ENCODE peak calls at places on chromosomes 7 and 10, in seven cellular contexts. B is left ventricle myocardium inferior, G is GM13976, X is mesothelial cell of epicardium, A is fibroblast of lung, O is heart right ventricle, T is Panc1. Z is an unnamed sample.

GRCh38 chr7:151429555-151430331 is 10.2 kb downstream of the CRYGN start:
- DNase-seq in B (no peak), G (peak; percentile 72), X (no peak), A (no peak), O (no peak), T (no peak), Z (no peak)

GRCh38 chr7:50721160-50721559 is 61.5 kb downstream of the GRB10 start:
- DNase-seq in B (no peak), G (no peak), X (no peak), A (no peak), O (no peak), T (no peak), Z (no peak)

GRCh38 chr10:118908487-118909280 is 120.8 kb upstream of the NANOS1 start:
- DNase-seq in B (no peak), G (no peak), X (no peak), A (no peak), O (no peak), T (no peak), Z (no peak)

GRCh38 chr10:114431414-114431767 is 27.1 kb upstream of the AFAP1L2 start:
- DNase-seq in B (no peak), G (no peak), X (no peak), A (no peak), O (no peak), T (no peak), Z (no peak)

GRCh38 chr7:115679976-115680375 is 350.6 kb downstream of the TFEC start:
- DNase-seq in B (no peak), G (no peak), X (no peak), A (peak; percentile 65), O (no peak), T (peak; percentile 22), Z (no peak)

GRCh38 chr7:38905026-38905759 is 3.8 kb downstream of the VPS41 start:
- DNase-seq in B (no peak), G (peak; percentile 72), X (no peak), A (no peak), O (no peak), T (no peak), Z (no peak)

GRCh38 chr7:46071076-46071475 is 150.0 kb upstream of the IGFBP3 start:
- DNase-seq in B (no peak), G (no peak), X (no peak), A (peak; percentile 21), O (no peak), T (no peak), Z (no peak)

GRCh38 chr7:24978837-24979469 is 1.0 kb downstream of the OSBPL3 start:
- DNase-seq in B (no peak), G (no peak), X (no peak), A (peak; percentile 30), O (no peak), T (no peak), Z (no peak)

GRCh38 chr7:142542938-142543337 is 206.3 kb upstream of the PRSS1 start:
- DNase-seq in B (no peak), G (no peak), X (no peak), A (peak; percentile 45), O (no peak), T (no peak), Z (no peak)

GRCh38 chr10:70652761-70653657 is 19.3 kb upstream of the ADAMTS14 start:
- DNase-seq in B (peak; percentile 78), G (no peak), X (no peak), A (peak; percentile 98), O (peak; percentile 69), T (no peak), Z (no peak)

GRCh38 chr7:149787428-149788299 is 14.3 kb upstream of the ZNF467 start:
- DNase-seq in B (no peak), G (no peak), X (no peak), A (no peak), O (peak; percentile 15), T (no peak), Z (no peak)

GRCh38 chr7:95906871-95907270 is 134.5 kb downstream of the DYNC1I1 start:
- DNase-seq in B (no peak), G (no peak), X (no peak), A (no peak), O (no peak), T (no peak), Z (no peak)

GRCh38 chr10:77800738-77801266 is 125.8 kb downstream of the DLG5 start:
- DNase-seq in B (no peak), G (no peak), X (no peak), A (no peak), O (no peak), T (no peak), Z (no peak)

GRCh38 chr10:119947325-119947724 is 54.8 kb downstream of the SEC23IP start:
- DNase-seq in B (no peak), G (no peak), X (no peak), A (peak; percentile 59), O (no peak), T (no peak), Z (no peak)

GRCh38 chr10:34981834-34982233 is 108.3 kb downstream of the CUL2 start:
- DNase-seq in B (no peak), G (no peak), X (no peak), A (no peak), O (no peak), T (no peak), Z (no peak)

GRCh38 chr10:34988397-34989067 is 101.6 kb downstream of the CUL2 start:
- DNase-seq in B (no peak), G (no peak), X (no peak), A (no peak), O (no peak), T (no peak), Z (no peak)

GRCh38 chr10:34985146-34985545 is 105.0 kb downstream of the CUL2 start:
- DNase-seq in B (no peak), G (no peak), X (no peak), A (no peak), O (no peak), T (no peak), Z (no peak)

GRCh38 chr10:34979938-34980337 is 110.2 kb downstream of the CUL2 start:
- DNase-seq in B (no peak), G (no peak), X (no peak), A (no peak), O (no peak), T (no peak), Z (no peak)

GRCh38 chr10:34985823-34986222 is 104.3 kb downstream of the CUL2 start:
- DNase-seq in B (no peak), G (no peak), X (no peak), A (peak; percentile 23), O (no peak), T (no peak), Z (no peak)
- TF ChIP-seq CTCF in B (peak; percentile 25), G (no peak), X (no peak), A (peak; percentile 11), O (no peak), T (no peak), Z (no peak)

DNA sequence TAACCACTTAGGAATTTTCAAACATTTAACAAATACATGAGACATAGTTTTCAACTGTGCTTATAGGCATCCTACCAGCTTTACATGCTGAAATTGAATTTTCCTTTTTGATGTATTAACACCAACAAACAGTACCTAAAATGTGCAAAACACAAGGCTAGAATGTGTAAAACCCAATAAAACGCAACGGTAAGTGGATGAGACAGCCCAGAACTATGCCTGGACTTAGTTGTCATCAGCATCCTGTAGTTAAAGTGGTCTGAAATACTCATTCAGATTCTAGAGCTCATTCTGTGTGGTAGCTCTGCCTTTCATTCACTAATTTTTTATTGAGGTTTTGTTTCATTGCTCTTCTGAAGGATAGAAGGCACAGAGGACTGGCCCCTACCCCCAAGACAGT is 137.1 kb downstream of the BMPER start:
- DNase-seq in B (no peak), G (no peak), X (no peak), A (no peak), O (no peak), T (no peak), Z (no peak)
- TF ChIP-seq CTCF in B (no peak), G (no peak), X (no peak), A (no peak), O (no peak), T (no peak), Z (no peak)

GRCh38 chr7:42575161-42575560 is 336.7 kb downstream of the C7orf25 start:
- DNase-seq in B (no peak), G (no peak), X (no peak), A (peak; percentile 61), O (no peak), T (no peak), Z (no peak)

GRCh38 chr7:42572046-42572445 is 335.0 kb upstream of the GLI3 start:
- DNase-seq in B (no peak), G (no peak), X (no peak), A (peak; percentile 87), O (no peak), T (no peak), Z (no peak)

GRCh38 chr7:42572561-42572960 is 335.6 kb upstream of the GLI3 start:
- DNase-seq in B (no peak), G (no peak), X (no peak), A (no peak), O (no peak), T (no peak), Z (no peak)

GRCh38 chr7:42573904-42574692 is 337.1 kb upstream of the GLI3 start:
- DNase-seq in B (no peak), G (no peak), X (no peak), A (peak; percentile 87), O (no peak), T (no peak), Z (no peak)

GRCh38 chr7:42574693-42575084 is 337.2 kb downstream of the C7orf25 start:
- DNase-seq in B (no peak), G (no peak), X (no peak), A (peak; percentile 25), O (no peak), T (no peak), Z (no peak)
- TF ChIP-seq CTCF in B (peak; percentile 34), G (no peak), X (no peak), A (no peak), O (peak; percentile 7), T (no peak), Z (no peak)

GRCh38 chr10:124918906-124919305 is 23.0 kb upstream of the ZRANB1 start:
- DNase-seq in B (no peak), G (no peak), X (no peak), A (peak; percentile 59), O (no peak), T (no peak), Z (no peak)

GRCh38 chr10:124917168-124917938 is 24.6 kb upstream of the ZRANB1 start:
- DNase-seq in B (peak; percentile 36), G (peak; percentile 39), X (peak; percentile 32), A (peak; percentile 45), O (peak; percentile 28), T (no peak), Z (no peak)

GRCh38 chr10:124917939-124918830 is 23.7 kb upstream of the ZRANB1 start:
- DNase-seq in B (no peak), G (no peak), X (no peak), A (peak; percentile 78), O (no peak), T (no peak), Z (no peak)

GRCh38 chr10:124916098-124916584 is 25.8 kb upstream of the ZRANB1 start:
- DNase-seq in B (no peak), G (no peak), X (no peak), A (peak; percentile 32), O (no peak), T (no peak), Z (no peak)

DNA sequence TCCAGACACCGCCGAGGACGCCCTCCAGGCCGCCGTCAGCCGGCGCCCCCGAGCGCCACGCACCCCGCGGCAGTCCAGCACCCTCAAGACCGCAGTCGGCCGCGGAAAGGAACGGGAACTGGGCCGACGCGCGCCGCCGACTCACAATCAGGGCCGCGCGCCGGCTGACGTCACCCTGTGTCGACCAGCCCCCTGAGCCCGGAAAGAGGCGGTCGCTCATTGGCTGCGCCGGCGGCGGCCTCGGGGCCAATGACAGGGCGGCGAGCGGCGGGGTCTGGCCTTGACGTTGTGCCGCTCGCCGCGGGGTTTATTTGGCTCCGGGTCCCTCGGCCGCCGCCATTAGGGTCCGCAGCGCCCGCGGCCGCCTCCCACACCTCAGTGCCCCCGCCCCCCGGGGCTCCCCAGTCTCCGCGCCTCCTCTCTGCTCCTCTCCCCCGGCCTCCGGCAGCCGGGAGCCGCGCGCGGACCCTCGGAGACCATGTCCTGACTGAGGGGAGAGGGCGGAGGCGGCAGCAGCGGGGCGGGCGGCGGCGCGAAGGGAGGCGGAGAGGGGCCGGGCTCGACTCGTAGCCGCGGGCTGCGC is 25.2 kb upstream of the ZRANB1 start:
- DNase-seq in B (peak; percentile 99), G (peak; percentile 99), X (peak; percentile 98), A (peak; percentile 94), O (peak; percentile 99), T (peak; percentile 43), Z (peak; percentile 98)
- TF ChIP-seq CTCF in B (no peak), G (peak; percentile 1), X (no peak), A (no peak), O (no peak), T (no peak), Z (no peak)

Z was measured in omental fat pad.